ENCODE peak calls at places on chromosomes 11 and 22, in seven cellular contexts. One of them, this sample, is unnamed.
A peak's percentile ranks its signal among the peaks of the same experiment; 100 is the strongest.

GRCh38 chr11:92839450-92839849 is 130.0 kb upstream of the MTNR1B start:
- DNase-seq in hypothalamus: no peak
- DNase-seq in uterus: no peak
- DNase-seq in NCI-H1436: no peak
- DNase-seq in iris pigment epithelial cell: no peak
- DNase-seq in mucosa of gallbladder: no peak
- DNase-seq in NCI-H1105 treated with DMSO at 0.1 percent for 48 hours: no peak
- DNase-seq in this sample: no peak

GRCh38 chr11:36409152-36409713 is 100.8 kb downstream of the TRAF6 start:
- DNase-seq in hypothalamus: no peak
- DNase-seq in uterus: no peak
- DNase-seq in NCI-H1436: no peak
- DNase-seq in iris pigment epithelial cell: peak; percentile 93
- DNase-seq in mucosa of gallbladder: no peak
- DNase-seq in NCI-H1105 treated with DMSO at 0.1 percent for 48 hours: no peak
- DNase-seq in this sample: no peak

GRCh38 chr22:31497148-31497938 is 1.0 kb downstream of the SFI1 start:
- DNase-seq in hypothalamus: no peak
- DNase-seq in uterus: no peak
- DNase-seq in NCI-H1436: no peak
- DNase-seq in iris pigment epithelial cell: no peak
- DNase-seq in mucosa of gallbladder: no peak
- DNase-seq in NCI-H1105 treated with DMSO at 0.1 percent for 48 hours: no peak
- DNase-seq in this sample: no peak

GRCh38 chr11:119375629-119376196 is 5.8 kb downstream of the USP2 start:
- DNase-seq in hypothalamus: peak; percentile 65
- DNase-seq in uterus: peak; percentile 94
- DNase-seq in NCI-H1436: no peak
- DNase-seq in iris pigment epithelial cell: peak; percentile 66
- DNase-seq in mucosa of gallbladder: peak; percentile 81
- DNase-seq in NCI-H1105 treated with DMSO at 0.1 percent for 48 hours: no peak
- DNase-seq in this sample: no peak

GRCh38 chr22:30290679-30291333 is 1.5 kb upstream of the CASTOR1 start:
- DNase-seq in hypothalamus: peak; percentile 18
- DNase-seq in uterus: peak; percentile 90
- DNase-seq in NCI-H1436: no peak
- DNase-seq in iris pigment epithelial cell: peak; percentile 63
- DNase-seq in mucosa of gallbladder: peak; percentile 90
- DNase-seq in NCI-H1105 treated with DMSO at 0.1 percent for 48 hours: peak; percentile 20
- DNase-seq in this sample: no peak

GRCh38 chr11:911031-911889 is 650 bp upstream of the CHID1 start:
- DNase-seq in hypothalamus: no peak
- DNase-seq in uterus: peak; percentile 41
- DNase-seq in NCI-H1436: no peak
- DNase-seq in iris pigment epithelial cell: peak; percentile 82
- DNase-seq in mucosa of gallbladder: no peak
- DNase-seq in NCI-H1105 treated with DMSO at 0.1 percent for 48 hours: peak; percentile 29
- DNase-seq in this sample: peak; percentile 34

GRCh38 chr11:70281114-70281729 is 10.7 kb downstream of the PPFIA1 start:
- DNase-seq in hypothalamus: no peak
- DNase-seq in uterus: peak; percentile 41
- DNase-seq in NCI-H1436: no peak
- DNase-seq in iris pigment epithelial cell: peak; percentile 55
- DNase-seq in mucosa of gallbladder: no peak
- DNase-seq in NCI-H1105 treated with DMSO at 0.1 percent for 48 hours: no peak
- DNase-seq in this sample: no peak

GRCh38 chr11:61059260-61059752 is 43.0 kb upstream of the CD5 start:
- DNase-seq in hypothalamus: no peak
- DNase-seq in uterus: no peak
- DNase-seq in NCI-H1436: no peak
- DNase-seq in iris pigment epithelial cell: no peak
- DNase-seq in mucosa of gallbladder: no peak
- DNase-seq in NCI-H1105 treated with DMSO at 0.1 percent for 48 hours: no peak
- DNase-seq in this sample: no peak

GRCh38 chr22:43910178-43910695 is 13.4 kb upstream of the PNPLA3 start:
- DNase-seq in hypothalamus: no peak
- DNase-seq in uterus: no peak
- DNase-seq in NCI-H1436: no peak
- DNase-seq in iris pigment epithelial cell: no peak
- DNase-seq in mucosa of gallbladder: no peak
- DNase-seq in NCI-H1105 treated with DMSO at 0.1 percent for 48 hours: no peak
- DNase-seq in this sample: no peak